ENCODE peak calls at places on chromosomes 1 and 21, in six cellular contexts. C, N, E, P, Q and W are unnamed samples.

GRCh38 chr1:208455821-208456220 is 211.6 kb upstream of the PLXNA2 start:
- DNase-seq in Q (peak), N (no peak), E (no peak), P (peak), C (no peak), W (no peak)

GRCh38 chr1:113325039-113325438 is 65.3 kb upstream of the MAGI3 start:
- DNase-seq in P (peak), C (no peak), Q (peak), E (no peak), N (no peak), W (no peak)

GRCh38 chr1:47703981-47704596 is 266.2 kb downstream of the FOXD2 start:
- DNase-seq in P (no peak), N (no peak), Q (peak), E (no peak), C (no peak), W (no peak)

GRCh38 chr1:180953291-180953747 is 40.6 kb downstream of the KIAA1614 start:
- DNase-seq in P (peak), E (no peak), N (no peak), Q (peak), C (no peak), W (peak)

GRCh38 chr21:37915516-37915915 is 741 bp downstream of the KCNJ6 start:
- DNase-seq in C (no peak), Q (no peak), E (no peak), P (no peak), N (no peak), W (peak)

GRCh38 chr1:224343679-224344078 is 13.0 kb upstream of the CNIH4 start:
- DNase-seq in N (no peak), E (no peak), Q (no peak), P (peak), C (no peak), W (no peak)

GRCh38 chr1:170153417-170153816 is 7.7 kb downstream of the NTMT2 start:
- DNase-seq in E (no peak), Q (no peak), P (no peak), N (no peak), C (no peak), W (no peak)

GRCh38 chr1:218339267-218339831 is 5.8 kb upstream of the TGFB2 start:
- DNase-seq in C (no peak), E (no peak), N (no peak), Q (peak), P (peak), W (peak)

GRCh38 chr1:246785536-246786111 is 61.4 kb downstream of the SCCPDH start:
- DNase-seq in P (peak), C (no peak), N (no peak), E (no peak), Q (peak), W (no peak)

GRCh38 chr1:224629965-224630364 is 13.8 kb downstream of the CNIH3 start:
- DNase-seq in Q (no peak), C (no peak), E (no peak), N (no peak), P (peak), W (peak)

GRCh38 chr1:64006276-64007051 is 197.0 kb upstream of the UBE2U start:
- DNase-seq in E (no peak), C (no peak), N (no peak), P (peak), Q (peak), W (peak)

GRCh38 chr1:186531561-186532165 is 70.7 kb upstream of the PDC start:
- DNase-seq in P (peak), C (no peak), Q (peak), N (no peak), E (no peak), W (no peak)

GRCh38 chr1:181221078-181221477 is 132.6 kb downstream of the IER5 start:
- DNase-seq in Q (no peak), E (no peak), N (no peak), P (no peak), C (no peak), W (no peak)

GRCh38 chr1:33893147-33893830 is 29.4 kb downstream of the HMGB4 start:
- DNase-seq in N (no peak), P (peak), C (no peak), E (no peak), Q (no peak), W (no peak)